ENCODE peak calls at places on chromosomes 11 and 22, in seven cellular contexts. Z is GM19239, D is NCI-H1930, T is astrocyte of the spinal cord, B is T-helper 1 cell, N is AG08396, F is T-cell. P is an unnamed sample.

GRCh38 chr11:127492025-127492424 is 491.5 kb upstream of the KIRREL3 start:
- DNase-seq in B (no peak), Z (no peak), T (peak; percentile 77), N (no peak), F (no peak), D (no peak), P (no peak)

GRCh38 chr22:31148953-31149627 is 8.8 kb upstream of the PLA2G3 start:
- DNase-seq in T (peak; percentile 80), B (no peak), F (peak; percentile 18), Z (no peak), D (peak; percentile 55), N (peak; percentile 88), P (no peak)

GRCh38 chr11:59102259-59102765 is 4.7 kb upstream of the FAM111B start:
- DNase-seq in T (peak; percentile 13), B (peak; percentile 20), N (peak; percentile 44), Z (peak; percentile 32), F (peak; percentile 41), D (peak; percentile 9), P (peak; percentile 29)

GRCh38 chr11:15670520-15671070 is 555.9 kb downstream of the INSC start:
- DNase-seq in T (no peak), D (no peak), N (no peak), B (no peak), F (no peak), Z (no peak), P (no peak)

GRCh38 chr22:30178180-30179126 is 68.1 kb downstream of the LIF start:
- DNase-seq in N (no peak), D (no peak), B (no peak), T (peak; percentile 18), Z (no peak), F (peak; percentile 16), P (peak; percentile 67)

GRCh38 chr11:81907996-81908395 is 825.7 kb downstream of the FAM181B start:
- DNase-seq in T (peak; percentile 37), N (no peak), F (no peak), B (no peak), Z (no peak), D (no peak), P (no peak)

GRCh38 chr22:49403102-49403501 is 424.6 kb downstream of the BRD1 start:
- DNase-seq in T (no peak), Z (no peak), D (no peak), B (no peak), N (no peak), F (no peak), P (no peak)

GRCh38 chr11:127493330-127493729 is 492.8 kb upstream of the KIRREL3 start:
- DNase-seq in D (peak; percentile 11), Z (no peak), B (no peak), N (no peak), T (peak; percentile 35), F (no peak), P (no peak)

P was measured in CD4-positive, CD25-positive, alpha-beta regulatory T cell.